ENCODE peak calls at places on chromosomes 5 and 9, in six cellular contexts. J, L, F, O, H and D are unnamed samples.

GRCh38 chr5:125499969-125500368 is 753.5 kb upstream of the ZNF608 start:
- DNase-seq in J (no peak), L (no peak), F (no peak), O (no peak), H (no peak), D (no peak)

GRCh38 chr5:51488803-51489642 is 105.8 kb downstream of the ISL1 start:
- DNase-seq in J (no peak), L (no peak), F (no peak), O (no peak), H (no peak), D (no peak)

GRCh38 chr5:36403601-36404311 is 102.1 kb upstream of the RANBP3L start:
- DNase-seq in J (no peak), L (no peak), F (peak; percentile 32), O (no peak), H (no peak), D (no peak)

GRCh38 chr5:131379723-131380122 is 115.9 kb downstream of the CDC42SE2 start:
- DNase-seq in J (no peak), L (no peak), F (peak; percentile 79), O (peak; percentile 95), H (peak; percentile 35), D (no peak)

GRCh38 chr5:115227281-115227680 is 35.4 kb downstream of the PGGT1B start:
- DNase-seq in J (no peak), L (no peak), F (no peak), O (no peak), H (peak; percentile 90), D (no peak)

GRCh38 chr5:10867408-10868303 is 106.6 kb upstream of the DAP start:
- DNase-seq in J (no peak), L (no peak), F (no peak), O (no peak), H (no peak), D (no peak)

GRCh38 chr5:169609716-169610115 is 26.1 kb downstream of the SPDL1 start:
- DNase-seq in J (no peak), L (no peak), F (no peak), O (no peak), H (no peak), D (no peak)

GRCh38 chr5:178322736-178323540 is 90.3 kb upstream of the PHYKPL start:
- DNase-seq in J (no peak), L (no peak), F (no peak), O (no peak), H (no peak), D (no peak)

GRCh38 chr9:78032599-78033457 is 1.2 kb upstream of the GNAQ start:
- DNase-seq in J (no peak), L (no peak), F (no peak), O (no peak), H (no peak), D (no peak)

GRCh38 chr9:35341585-35341984 is 148.3 kb upstream of the RUSC2 start:
- DNase-seq in J (peak; percentile 43), L (no peak), F (peak; percentile 85), O (peak; percentile 61), H (no peak), D (no peak)

GRCh38 chr9:37788328-37788727 is 3.5 kb upstream of the EXOSC3 start:
- DNase-seq in J (no peak), L (no peak), F (no peak), O (no peak), H (no peak), D (no peak)

GRCh38 chr9:111632051-111632450 is 917 bp downstream of the DNAJC25 start:
- DNase-seq in J (no peak), L (no peak), F (no peak), O (peak; percentile 24), H (peak; percentile 14), D (no peak)

GRCh38 chr9:95036676-95037075 is 280.8 kb downstream of the FANCC start:
- DNase-seq in J (no peak), L (no peak), F (no peak), O (no peak), H (no peak), D (no peak)

GRCh38 chr9:78320875-78321496 is 24.1 kb downstream of the PSAT1 start:
- DNase-seq in J (no peak), L (no peak), F (no peak), O (no peak), H (no peak), D (no peak)

GRCh38 chr5:177491429-177491945 is 5.9 kb downstream of the PDLIM7 start:
- DNase-seq in J (peak; percentile 92), L (no peak), F (no peak), O (peak; percentile 68), H (peak; percentile 73), D (peak; percentile 79)

GRCh38 chr9:33175633-33176325 is 8.6 kb upstream of the B4GALT1 start:
- DNase-seq in J (no peak), L (no peak), F (no peak), O (no peak), H (no peak), D (no peak)

GRCh38 chr5:173855162-173855994 is 32.8 kb upstream of the CPEB4 start:
- DNase-seq in J (no peak), L (no peak), F (no peak), O (no peak), H (no peak), D (no peak)

GRCh38 chr9:117343416-117343815 is 71.4 kb downstream of the ASTN2 start:
- DNase-seq in J (no peak), L (no peak), F (no peak), O (peak; percentile 18), H (peak; percentile 16), D (no peak)

GRCh38 chr5:150486402-150487198 is 21.3 kb upstream of the NDST1 start:
- DNase-seq in J (peak; percentile 89), L (peak; percentile 63), F (peak; percentile 48), O (peak; percentile 74), H (peak; percentile 91), D (peak; percentile 82)

GRCh38 chr9:101472891-101473290 is 37.3 kb upstream of the ALDOB start:
- DNase-seq in J (no peak), L (no peak), F (no peak), O (no peak), H (no peak), D (no peak)

GRCh38 chr9:124258765-124259272 is 1.1 kb downstream of the NEK6 start:
- DNase-seq in J (peak; percentile 55), L (no peak), F (no peak), O (peak; percentile 65), H (no peak), D (no peak)

GRCh38 chr9:97753975-97754374 is 56.8 kb upstream of the XPA start:
- DNase-seq in J (no peak), L (no peak), F (no peak), O (no peak), H (no peak), D (no peak)
- H3K14ac ChIP-seq in J (no peak overlapping the region), L (no peak overlapping the region), F (no peak overlapping the region), O (no peak overlapping the region), H (no peak overlapping the region), D (no peak overlapping the region)

GRCh38 chr5:2895196-2895595 is 143.7 kb upstream of the IRX2 start:
- DNase-seq in J (peak; percentile 12), L (no peak), F (no peak), O (no peak), H (no peak), D (no peak)

GRCh38 chr5:2896371-2897275 is 145.1 kb upstream of the IRX2 start:
- DNase-seq in J (peak; percentile 22), L (no peak), F (no peak), O (no peak), H (no peak), D (no peak)

GRCh38 chr5:2897276-2897990 is 146.0 kb upstream of the IRX2 start:
- DNase-seq in J (peak; percentile 25), L (no peak), F (no peak), O (no peak), H (no peak), D (no peak)

GRCh38 chr5:2894347-2895135 is 143.1 kb upstream of the IRX2 start:
- DNase-seq in J (peak; percentile 21), L (no peak), F (no peak), O (no peak), H (no peak), D (no peak)

DNA sequence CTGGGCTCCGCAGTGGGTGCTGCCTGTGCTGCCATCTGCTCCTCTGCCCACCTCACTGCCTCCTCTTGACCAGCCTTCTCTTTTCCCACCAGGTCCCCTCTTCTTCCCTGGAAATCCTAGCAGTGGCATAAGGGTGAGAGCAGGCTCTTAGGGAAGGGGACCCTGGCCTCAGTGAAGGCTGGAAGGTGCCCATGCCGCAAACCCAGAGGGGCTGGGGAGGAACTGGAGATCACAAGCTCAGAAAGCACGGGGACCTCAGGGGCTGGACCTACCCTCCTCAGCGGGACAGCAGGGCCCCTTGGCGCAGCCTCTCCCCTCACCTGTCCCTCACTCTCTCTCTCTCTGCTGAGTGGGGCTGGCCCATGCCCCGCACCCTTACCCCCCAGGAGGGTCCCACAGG is 144.4 kb upstream of the IRX2 start:
- DNase-seq in J (peak; percentile 7), L (no peak), F (no peak), O (no peak), H (no peak), D (no peak)
- H2BK5ac ChIP-seq in J (no peak overlapping the region), L (no peak overlapping the region), F (no peak overlapping the region), O (no peak overlapping the region), H (no peak overlapping the region), D (no peak overlapping the region)

GRCh38 chr9:107827304-107827703 is 337.7 kb upstream of the KLF4 start:
- DNase-seq in J (no peak), L (no peak), F (no peak), O (no peak), H (no peak), D (no peak)
- H3K14ac ChIP-seq in J (no peak overlapping the region), L (no peak overlapping the region), F (no peak overlapping the region), O (no peak overlapping the region), H (no peak overlapping the region), D (no peak overlapping the region)

DNA sequence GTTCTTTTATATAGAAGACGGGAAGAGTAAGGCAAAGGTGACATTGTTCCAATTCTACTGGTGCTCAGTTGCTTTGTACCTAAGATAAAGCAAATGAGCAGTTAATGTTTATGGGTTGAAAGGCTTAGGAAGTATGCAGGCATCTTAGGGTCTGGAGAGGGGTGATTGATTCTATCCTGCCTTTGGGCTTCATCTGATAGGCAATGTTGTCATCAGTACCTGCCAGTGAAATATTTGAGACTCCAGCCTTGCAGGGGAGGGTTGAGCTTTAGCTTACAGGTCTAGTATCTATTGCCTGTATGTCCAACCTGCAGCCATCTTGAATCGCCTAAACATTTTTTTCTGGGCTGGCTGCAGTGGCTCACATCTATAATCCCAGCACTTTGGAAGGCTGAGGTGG is 13.8 kb upstream of the CTSV start:
- DNase-seq in J (no peak), L (no peak), F (no peak), O (no peak), H (no peak), D (no peak)
- H2BK5ac ChIP-seq in J (no peak overlapping the region), L (peak overlapping the region; percentile 16), F (no peak overlapping the region), O (no peak overlapping the region), H (no peak overlapping the region), D (no peak overlapping the region)

GRCh38 chr5:154295551-154295950 is 105.0 kb downstream of the GALNT10 start:
- DNase-seq in J (no peak), L (no peak), F (no peak), O (no peak), H (no peak), D (no peak)
- H3K14ac ChIP-seq in J (no peak overlapping the region), L (no peak overlapping the region), F (no peak overlapping the region), O (no peak overlapping the region), H (no peak overlapping the region), D (no peak overlapping the region)